ENCODE peak calls at places on chromosomes 1 and 21, in five cellular contexts. One of them, this sample, is unnamed. For H3K27me3, the result is how much of the 10 kb centered on the place peaks cover.

GRCh38 chr1:244092293-244093264 is 41.5 kb downstream of the ZBTB18 start:
- DNase-seq in upper lobe of left lung: no peak
- DNase-seq in GM23338: no peak
- DNase-seq in small intestine: peak
- DNase-seq in tibial artery: no peak
- DNase-seq in this sample: no peak

GRCh38 chr1:6785721-6786505 is 659 bp downstream of the CAMTA1 start:
- DNase-seq in tibial artery: peak
- DNase-seq in upper lobe of left lung: peak
- DNase-seq in small intestine: no peak
- DNase-seq in GM23338: peak
- DNase-seq in this sample: peak

GRCh38 chr21:38797470-38797869 is 8.3 kb upstream of the ETS2 start:
- DNase-seq in upper lobe of left lung: peak
- DNase-seq in small intestine: peak
- DNase-seq in tibial artery: no peak
- DNase-seq in GM23338: no peak
- DNase-seq in this sample: no peak

GRCh38 chr1:160665330-160666078 is 18.7 kb upstream of the SLAMF1 start:
- DNase-seq in tibial artery: no peak
- DNase-seq in small intestine: no peak
- DNase-seq in GM23338: peak
- DNase-seq in upper lobe of left lung: peak
- DNase-seq in this sample: no peak

GRCh38 chr1:88052162-88052561 is 631.9 kb upstream of the PKN2 start:
- DNase-seq in small intestine: peak
- DNase-seq in upper lobe of left lung: no peak
- DNase-seq in GM23338: no peak
- DNase-seq in tibial artery: no peak
- DNase-seq in this sample: no peak

GRCh38 chr1:186849824-186850223 is 21.1 kb downstream of the PLA2G4A start:
- DNase-seq in tibial artery: no peak
- DNase-seq in small intestine: no peak
- DNase-seq in upper lobe of left lung: no peak
- DNase-seq in GM23338: no peak
- DNase-seq in this sample: no peak

GRCh38 chr1:222420621-222421020 is 127.3 kb downstream of the HHIPL2 start:
- DNase-seq in small intestine: no peak
- DNase-seq in tibial artery: no peak
- DNase-seq in GM23338: no peak
- DNase-seq in upper lobe of left lung: no peak
- DNase-seq in this sample: no peak

GRCh38 chr1:151905070-151905442 is 4.3 kb downstream of the THEM4 start:
- DNase-seq in tibial artery: no peak
- DNase-seq in upper lobe of left lung: peak
- DNase-seq in small intestine: no peak
- DNase-seq in GM23338: no peak
- DNase-seq in this sample: no peak

GRCh38 chr21:45294509-45295291 is 7.0 kb upstream of the POFUT2 start:
- DNase-seq in small intestine: no peak
- DNase-seq in GM23338: peak
- DNase-seq in upper lobe of left lung: peak
- DNase-seq in tibial artery: peak
- DNase-seq in this sample: no peak

GRCh38 chr1:223242971-223243370 is 99.9 kb upstream of the TLR5 start:
- DNase-seq in GM23338: no peak
- DNase-seq in tibial artery: no peak
- DNase-seq in upper lobe of left lung: no peak
- DNase-seq in small intestine: no peak
- DNase-seq in this sample: no peak

GRCh38 chr1:171446396-171446795 is 38.9 kb upstream of the PRRC2C start:
- DNase-seq in GM23338: no peak
- DNase-seq in upper lobe of left lung: no peak
- DNase-seq in small intestine: no peak
- DNase-seq in tibial artery: no peak
- DNase-seq in this sample: no peak

GRCh38 chr1:205523891-205524793 is 19.7 kb downstream of the CDK18 start:
- DNase-seq in small intestine: peak
- DNase-seq in tibial artery: peak
- DNase-seq in upper lobe of left lung: peak
- DNase-seq in GM23338: peak
- DNase-seq in this sample: peak

GRCh38 chr1:87182611-87183010 is 146.1 kb upstream of the LMO4 start:
- DNase-seq in GM23338: no peak
- DNase-seq in small intestine: no peak
- DNase-seq in upper lobe of left lung: no peak
- DNase-seq in tibial artery: no peak
- DNase-seq in this sample: no peak

GRCh38 chr1:205449750-205450443 is 5.9 kb downstream of the BLACAT1 start:
- DNase-seq in GM23338: peak
- DNase-seq in tibial artery: no peak
- DNase-seq in upper lobe of left lung: peak
- DNase-seq in small intestine: peak
- DNase-seq in this sample: no peak

GRCh38 chr1:37318490-37318889 is 155.9 kb upstream of the ZC3H12A start:
- DNase-seq in small intestine: no peak
- DNase-seq in tibial artery: no peak
- DNase-seq in upper lobe of left lung: no peak
- DNase-seq in GM23338: no peak
- DNase-seq in this sample: no peak

GRCh38 chr1:41776896-41777431 is 141.8 kb downstream of the HIVEP3 start:
- DNase-seq in small intestine: no peak
- DNase-seq in GM23338: no peak
- DNase-seq in tibial artery: no peak
- DNase-seq in upper lobe of left lung: peak
- DNase-seq in this sample: peak

GRCh38 chr21:16363563-16363962 is 633.8 kb downstream of the USP25 start:
- DNase-seq in GM23338: no peak
- DNase-seq in tibial artery: no peak
- DNase-seq in upper lobe of left lung: no peak
- DNase-seq in small intestine: no peak
- DNase-seq in this sample: no peak

GRCh38 chr1:199684686-199685273 is 342.7 kb upstream of the NR5A2 start:
- DNase-seq in small intestine: peak
- DNase-seq in tibial artery: no peak
- DNase-seq in GM23338: peak
- DNase-seq in upper lobe of left lung: peak
- DNase-seq in this sample: no peak

GRCh38 chr1:161119017-161119378 is 1.1 kb downstream of the NIT1 start:
- DNase-seq in small intestine: peak
- DNase-seq in tibial artery: no peak
- DNase-seq in GM23338: peak
- DNase-seq in upper lobe of left lung: no peak
- DNase-seq in this sample: no peak

GRCh38 chr1:38941527-38942019 is at the start of gene RHBDL2:
- DNase-seq in small intestine: no peak
- DNase-seq in GM23338: peak
- DNase-seq in tibial artery: peak
- DNase-seq in upper lobe of left lung: peak
- DNase-seq in this sample: peak

GRCh38 chr1:66563094-66563800 is 29.3 kb downstream of the SGIP1 start:
- DNase-seq in GM23338: peak
- DNase-seq in tibial artery: peak
- DNase-seq in small intestine: no peak
- DNase-seq in upper lobe of left lung: no peak
- DNase-seq in this sample: no peak

GRCh38 chr1:240027059-240027462 is 64.6 kb upstream of the FMN2 start:
- DNase-seq in GM23338: peak
- DNase-seq in tibial artery: no peak
- DNase-seq in small intestine: peak
- DNase-seq in upper lobe of left lung: no peak
- DNase-seq in this sample: peak

GRCh38 chr1:169271094-169271493 is 96.5 kb downstream of the NME7 start:
- DNase-seq in tibial artery: no peak
- DNase-seq in upper lobe of left lung: no peak
- DNase-seq in small intestine: peak
- DNase-seq in GM23338: peak
- DNase-seq in this sample: no peak

GRCh38 chr1:114153051-114153620 is 533 bp downstream of the SYT6 start:
- DNase-seq in tibial artery: no peak
- DNase-seq in small intestine: no peak
- DNase-seq in GM23338: peak
- DNase-seq in upper lobe of left lung: no peak
- DNase-seq in this sample: no peak

GRCh38 chr1:116207126-116207735 is 96.0 kb downstream of the MAB21L3 start:
- DNase-seq in tibial artery: no peak
- DNase-seq in upper lobe of left lung: no peak
- DNase-seq in GM23338: no peak
- DNase-seq in small intestine: peak
- DNase-seq in this sample: no peak

GRCh38 chr1:84365225-84366221 is 32.8 kb upstream of the DNASE2B start:
- DNase-seq in upper lobe of left lung: peak
- DNase-seq in GM23338: no peak
- DNase-seq in tibial artery: no peak
- DNase-seq in small intestine: peak
- DNase-seq in this sample: no peak

GRCh38 chr1:8903410-8903809 is 24.9 kb upstream of the ENO1 start:
- DNase-seq in upper lobe of left lung: no peak
- DNase-seq in small intestine: no peak
- DNase-seq in GM23338: no peak
- DNase-seq in tibial artery: no peak
- DNase-seq in this sample: no peak

DNA sequence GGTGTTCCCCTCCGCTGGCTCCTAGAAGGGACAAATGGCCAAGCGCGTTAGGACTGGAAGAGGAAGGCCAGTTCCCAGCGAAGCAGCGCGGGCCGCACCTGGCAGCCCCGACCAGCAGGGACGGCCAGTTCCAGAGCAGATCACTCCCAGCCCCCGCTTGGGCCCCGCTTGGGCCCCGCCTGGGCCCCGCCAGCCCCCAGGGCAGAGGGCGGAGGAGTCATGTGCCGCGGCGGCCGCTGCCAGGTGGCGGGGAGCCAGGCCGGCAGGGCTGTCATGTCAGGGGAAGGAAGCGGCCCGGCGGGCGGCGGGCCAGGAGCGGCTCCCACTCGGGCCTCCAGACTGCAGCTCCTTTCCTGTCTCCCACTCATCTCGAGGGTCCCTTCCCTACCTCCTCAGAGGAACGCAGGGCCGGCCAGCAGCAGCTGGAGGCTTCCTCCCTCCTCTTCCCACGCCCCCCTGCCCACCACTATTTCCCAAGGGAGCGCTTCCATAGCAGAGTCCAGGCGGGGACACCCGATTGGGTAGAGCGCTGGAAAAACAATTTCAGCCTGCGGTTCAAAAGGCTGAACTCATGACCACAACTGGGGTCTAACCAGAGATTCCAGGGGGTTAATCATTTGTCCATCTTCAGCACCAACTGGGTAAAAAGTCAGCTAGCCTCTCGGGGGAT is 16.5 kb downstream of the ZNF697 start:
- DNase-seq in small intestine: peak
- DNase-seq in GM23338: peak
- DNase-seq in upper lobe of left lung: peak
- DNase-seq in tibial artery: peak
- DNase-seq in this sample: peak
- H3K4me3 ChIP-seq in small intestine: no peak
- H3K4me3 ChIP-seq in GM23338: peak
- H3K4me3 ChIP-seq in upper lobe of left lung: peak
- H3K4me3 ChIP-seq in tibial artery: peak
- H3K4me3 ChIP-seq in this sample: peak

GRCh38 chr1:167101754-167102153 is 7.9 kb downstream of the STYXL2 start:
- DNase-seq in GM23338: no peak
- DNase-seq in tibial artery: no peak
- DNase-seq in small intestine: no peak
- DNase-seq in upper lobe of left lung: no peak
- DNase-seq in this sample: no peak

GRCh38 chr1:167105150-167105840 is 11.4 kb downstream of the STYXL2 start:
- DNase-seq in GM23338: no peak
- DNase-seq in tibial artery: no peak
- DNase-seq in small intestine: peak
- DNase-seq in upper lobe of left lung: no peak
- DNase-seq in this sample: no peak

GRCh38 chr1:167099851-167100250 is 6.0 kb downstream of the STYXL2 start:
- DNase-seq in upper lobe of left lung: no peak
- DNase-seq in GM23338: no peak
- DNase-seq in tibial artery: no peak
- DNase-seq in small intestine: no peak
- DNase-seq in this sample: no peak

GRCh38 chr1:167103236-167103894 is 9.5 kb downstream of the STYXL2 start:
- DNase-seq in GM23338: peak
- DNase-seq in upper lobe of left lung: no peak
- DNase-seq in small intestine: no peak
- DNase-seq in tibial artery: no peak
- DNase-seq in this sample: no peak

GRCh38 chr1:167100730-167101129 is 6.9 kb downstream of the STYXL2 start:
- DNase-seq in small intestine: peak
- DNase-seq in tibial artery: no peak
- DNase-seq in upper lobe of left lung: no peak
- DNase-seq in GM23338: no peak
- DNase-seq in this sample: no peak
- H3K27ac ChIP-seq in small intestine: no peak
- H3K27ac ChIP-seq in tibial artery: no peak
- H3K27ac ChIP-seq in upper lobe of left lung: no peak
- H3K27ac ChIP-seq in GM23338: no peak
- H3K27ac ChIP-seq in this sample: no peak

DNA sequence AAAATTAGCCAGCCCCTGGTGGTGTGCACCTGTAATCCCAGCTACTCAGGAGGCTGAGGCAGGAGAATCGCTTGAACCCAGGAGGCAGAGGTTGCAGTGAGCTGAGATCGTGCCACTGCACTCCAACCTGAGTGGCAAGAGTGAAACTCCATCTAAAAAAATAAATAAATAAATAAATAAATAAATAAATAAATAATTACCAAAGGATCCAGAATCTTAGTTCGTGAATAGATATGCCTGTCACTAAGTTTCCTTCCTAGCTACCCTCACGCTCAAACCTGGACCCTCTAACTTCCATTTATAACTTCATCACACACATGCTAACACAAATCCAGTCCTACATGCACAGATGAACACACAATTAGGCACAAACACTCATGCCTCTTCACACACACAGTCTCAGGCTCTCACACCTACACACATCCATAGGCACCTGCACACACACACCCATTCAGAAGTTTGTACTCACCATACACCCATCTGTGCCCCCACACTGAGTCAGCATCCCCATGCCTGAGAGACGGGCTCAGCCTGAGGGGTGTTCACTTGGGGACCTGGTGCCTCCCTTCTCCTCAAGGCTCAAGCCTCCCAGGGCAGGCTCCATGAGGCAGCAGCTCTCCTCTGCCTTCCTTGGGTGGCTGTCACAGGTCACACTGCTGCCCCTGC is 61.5 kb downstream of the LACTBL1 start:
- DNase-seq in GM23338: no peak
- DNase-seq in small intestine: no peak
- DNase-seq in upper lobe of left lung: no peak
- DNase-seq in tibial artery: no peak
- DNase-seq in this sample: no peak
- H3K27me3 ChIP-seq in GM23338: under half
- H3K27me3 ChIP-seq in small intestine: under half
- H3K27me3 ChIP-seq in upper lobe of left lung: under half
- H3K27me3 ChIP-seq in tibial artery: under half
- H3K27me3 ChIP-seq in this sample: under half

DNA sequence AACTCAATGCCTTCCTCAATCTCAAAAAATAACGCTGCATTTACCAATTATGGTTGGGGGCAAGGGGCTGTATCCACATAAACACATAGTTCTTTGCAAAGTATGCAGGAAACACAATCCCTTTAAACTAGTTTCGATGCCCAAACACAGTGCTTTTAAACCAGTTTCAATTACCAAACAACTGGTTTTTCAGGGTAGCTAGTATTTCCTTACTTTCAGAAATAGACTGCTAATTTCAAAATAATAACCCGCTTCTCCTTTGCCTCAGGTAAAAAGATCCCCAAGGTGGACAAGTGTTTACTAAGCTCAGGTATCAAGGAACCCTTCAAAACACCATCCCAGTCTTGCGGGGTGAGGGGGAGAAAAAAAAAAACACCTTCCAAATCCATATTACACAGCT is 2.8 kb downstream of the SIPA1L2 start:
- DNase-seq in small intestine: no peak
- DNase-seq in upper lobe of left lung: no peak
- DNase-seq in GM23338: no peak
- DNase-seq in tibial artery: no peak
- DNase-seq in this sample: no peak
- H3K4me3 ChIP-seq in small intestine: no peak
- H3K4me3 ChIP-seq in upper lobe of left lung: peak
- H3K4me3 ChIP-seq in GM23338: no peak
- H3K4me3 ChIP-seq in tibial artery: no peak
- H3K4me3 ChIP-seq in this sample: peak